ENCODE peak calls at places on chromosomes 6 and 20, in ten cellular contexts. O is esophagus squamous epithelium; T is Kasumi-1; A is ACHN; K is BE2C; Y is AG08396; W is NCI-H2081; B is activated T-cell treated with anti-CD3 and anti-CD28 coated beads for 1 hour; G is NT2/D1; N is CD8-positive, alpha-beta memory T cell. E is an unnamed sample.

GRCh38 chr20:57654998-57655811 is 35.0 kb upstream of the ZBP1 start:
- DNase-seq in O (no peak), T (no peak), A (no peak), K (no peak), Y (peak), W (no peak), B (no peak), G (no peak), N (no peak), E (no peak)

GRCh38 chr6:87907521-87907920 is 140.1 kb upstream of the SPACA1 start:
- DNase-seq in O (no peak), T (no peak), A (peak), K (no peak), Y (peak), W (no peak), B (no peak), G (no peak), N (no peak), E (no peak)

GRCh38 chr6:132964101-132964867 is 149.9 kb downstream of the RPS12 start:
- DNase-seq in O (no peak), T (no peak), A (no peak), K (peak), Y (no peak), W (peak), B (no peak), G (no peak), N (no peak), E (no peak)

GRCh38 chr6:41637179-41638001 is 878 bp upstream of the MDFI start:
- DNase-seq in O (no peak), T (no peak), A (no peak), K (no peak), Y (no peak), W (no peak), B (no peak), G (no peak), N (no peak), E (no peak)

GRCh38 chr6:24908555-24908954 is 27.2 kb downstream of the RIPOR2 start:
- DNase-seq in O (no peak), T (no peak), A (no peak), K (no peak), Y (no peak), W (no peak), B (no peak), G (no peak), N (no peak), E (no peak)

GRCh38 chr6:25311251-25311910 is 32.2 kb downstream of the CARMIL1 start:
- DNase-seq in O (no peak), T (no peak), A (peak), K (no peak), Y (peak), W (no peak), B (no peak), G (no peak), N (no peak), E (no peak)

GRCh38 chr6:143346004-143346403 is 104.5 kb downstream of the ADAT2 start:
- DNase-seq in O (no peak), T (no peak), A (no peak), K (no peak), Y (no peak), W (no peak), B (no peak), G (no peak), N (no peak), E (no peak)

GRCh38 chr6:154569136-154569862 is 58.8 kb upstream of the CNKSR3 start:
- DNase-seq in O (no peak), T (no peak), A (no peak), K (peak), Y (no peak), W (no peak), B (no peak), G (no peak), N (no peak), E (no peak)

GRCh38 chr6:79782775-79783174 is 151.6 kb downstream of the SH3BGRL2 start:
- DNase-seq in O (no peak), T (no peak), A (no peak), K (no peak), Y (no peak), W (no peak), B (no peak), G (no peak), N (no peak), E (no peak)

GRCh38 chr6:36752187-36752885 is 54.7 kb downstream of the RAB44 start:
- DNase-seq in O (no peak), T (peak), A (no peak), K (no peak), Y (no peak), W (no peak), B (no peak), G (no peak), N (no peak), E (no peak)